ENCODE peak calls at places on chromosomes 6 and 20, in nine cellular contexts. One of them, this sample, is unnamed.

GRCh38 chr6:23728707-23729106 is 397.3 kb upstream of the NRSN1 start:
- DNase-seq in A549: no peak
- DNase-seq in type B pancreatic cell: no peak
- DNase-seq in PC-9: no peak
- DNase-seq in mesothelial cell of epicardium: no peak
- DNase-seq in mammary epithelial cell: no peak
- DNase-seq in progenitor cell of endocrine pancreas: no peak
- DNase-seq in astrocyte of the cerebellum: no peak
- DNase-seq in transverse colon: peak; percentile 7
- DNase-seq in this sample: no peak

GRCh38 chr6:1436334-1437306 is 47.2 kb downstream of the FOXF2 start:
- DNase-seq in mesothelial cell of epicardium: peak; percentile 63
- DNase-seq in PC-9: peak; percentile 57
- DNase-seq in astrocyte of the cerebellum: peak; percentile 59
- DNase-seq in transverse colon: peak; percentile 31
- DNase-seq in progenitor cell of endocrine pancreas: peak; percentile 54
- DNase-seq in type B pancreatic cell: peak; percentile 55
- DNase-seq in mammary epithelial cell: peak; percentile 62
- DNase-seq in A549: peak; percentile 62
- DNase-seq in this sample: peak; percentile 84

GRCh38 chr6:37004044-37004984 is 1.1 kb upstream of the FGD2 start:
- DNase-seq in progenitor cell of endocrine pancreas: no peak
- DNase-seq in mesothelial cell of epicardium: no peak
- DNase-seq in PC-9: no peak
- DNase-seq in type B pancreatic cell: no peak
- DNase-seq in transverse colon: no peak
- DNase-seq in A549: no peak
- DNase-seq in astrocyte of the cerebellum: no peak
- DNase-seq in mammary epithelial cell: no peak
- DNase-seq in this sample: no peak

GRCh38 chr20:58449703-58450138 is 60.7 kb downstream of the VAPB start:
- DNase-seq in mesothelial cell of epicardium: no peak
- DNase-seq in progenitor cell of endocrine pancreas: no peak
- DNase-seq in mammary epithelial cell: no peak
- DNase-seq in astrocyte of the cerebellum: no peak
- DNase-seq in A549: no peak
- DNase-seq in transverse colon: no peak
- DNase-seq in type B pancreatic cell: no peak
- DNase-seq in PC-9: no peak
- DNase-seq in this sample: no peak

GRCh38 chr6:335572-335971 is 43.3 kb downstream of the DUSP22 start:
- DNase-seq in mesothelial cell of epicardium: no peak
- DNase-seq in mammary epithelial cell: no peak
- DNase-seq in PC-9: no peak
- DNase-seq in type B pancreatic cell: no peak
- DNase-seq in astrocyte of the cerebellum: peak; percentile 43
- DNase-seq in A549: no peak
- DNase-seq in transverse colon: no peak
- DNase-seq in progenitor cell of endocrine pancreas: no peak
- DNase-seq in this sample: no peak

GRCh38 chr6:166627875-166628849 is 1.1 kb upstream of the RPS6KA2 start:
- DNase-seq in transverse colon: peak; percentile 69
- DNase-seq in type B pancreatic cell: no peak
- DNase-seq in astrocyte of the cerebellum: no peak
- DNase-seq in mesothelial cell of epicardium: no peak
- DNase-seq in progenitor cell of endocrine pancreas: peak; percentile 62
- DNase-seq in PC-9: peak; percentile 43
- DNase-seq in A549: peak; percentile 20
- DNase-seq in mammary epithelial cell: peak; percentile 32
- DNase-seq in this sample: no peak

GRCh38 chr20:44683263-44684046 is 31.7 kb upstream of the CCN5 start:
- DNase-seq in type B pancreatic cell: no peak
- DNase-seq in mesothelial cell of epicardium: peak; percentile 55
- DNase-seq in astrocyte of the cerebellum: no peak
- DNase-seq in transverse colon: peak; percentile 56
- DNase-seq in mammary epithelial cell: peak; percentile 58
- DNase-seq in A549: peak; percentile 91
- DNase-seq in PC-9: peak; percentile 76
- DNase-seq in progenitor cell of endocrine pancreas: peak; percentile 54
- DNase-seq in this sample: peak; percentile 86

GRCh38 chr6:150249261-150249660 is 106.4 kb downstream of the PPP1R14C start:
- DNase-seq in progenitor cell of endocrine pancreas: no peak
- DNase-seq in astrocyte of the cerebellum: peak; percentile 68
- DNase-seq in mesothelial cell of epicardium: no peak
- DNase-seq in mammary epithelial cell: no peak
- DNase-seq in A549: no peak
- DNase-seq in type B pancreatic cell: no peak
- DNase-seq in PC-9: no peak
- DNase-seq in transverse colon: no peak
- DNase-seq in this sample: no peak

GRCh38 chr20:52425253-52425652 is 233.7 kb upstream of the ZFP64 start:
- DNase-seq in transverse colon: no peak
- DNase-seq in mammary epithelial cell: no peak
- DNase-seq in type B pancreatic cell: no peak
- DNase-seq in progenitor cell of endocrine pancreas: no peak
- DNase-seq in astrocyte of the cerebellum: no peak
- DNase-seq in PC-9: no peak
- DNase-seq in A549: no peak
- DNase-seq in mesothelial cell of epicardium: no peak
- DNase-seq in this sample: no peak

GRCh38 chr20:61528591-61528990 is 276.5 kb downstream of the CDH4 start:
- DNase-seq in progenitor cell of endocrine pancreas: no peak
- DNase-seq in mammary epithelial cell: no peak
- DNase-seq in A549: no peak
- DNase-seq in transverse colon: no peak
- DNase-seq in type B pancreatic cell: no peak
- DNase-seq in PC-9: no peak
- DNase-seq in astrocyte of the cerebellum: no peak
- DNase-seq in mesothelial cell of epicardium: no peak
- DNase-seq in this sample: no peak

GRCh38 chr20:26209171-26209941 is 512.7 kb upstream of the ZNF337 start:
- DNase-seq in astrocyte of the cerebellum: no peak
- DNase-seq in mesothelial cell of epicardium: peak; percentile 47
- DNase-seq in PC-9: no peak
- DNase-seq in transverse colon: no peak
- DNase-seq in mammary epithelial cell: peak; percentile 9
- DNase-seq in A549: no peak
- DNase-seq in progenitor cell of endocrine pancreas: no peak
- DNase-seq in type B pancreatic cell: peak; percentile 66
- DNase-seq in this sample: peak; percentile 84

GRCh38 chr6:141316236-141316635 is 816.5 kb upstream of the GJE1 start:
- DNase-seq in transverse colon: no peak
- DNase-seq in mammary epithelial cell: no peak
- DNase-seq in type B pancreatic cell: no peak
- DNase-seq in PC-9: no peak
- DNase-seq in A549: no peak
- DNase-seq in mesothelial cell of epicardium: no peak
- DNase-seq in astrocyte of the cerebellum: no peak
- DNase-seq in progenitor cell of endocrine pancreas: no peak
- DNase-seq in this sample: no peak

GRCh38 chr20:35637266-35637665 is 21.6 kb downstream of the SPAG4 start:
- DNase-seq in astrocyte of the cerebellum: no peak
- DNase-seq in A549: no peak
- DNase-seq in mesothelial cell of epicardium: no peak
- DNase-seq in transverse colon: no peak
- DNase-seq in progenitor cell of endocrine pancreas: no peak
- DNase-seq in type B pancreatic cell: no peak
- DNase-seq in PC-9: no peak
- DNase-seq in mammary epithelial cell: no peak
- DNase-seq in this sample: no peak

GRCh38 chr20:976033-976432 is 26.1 kb downstream of the RSPO4 start:
- DNase-seq in type B pancreatic cell: no peak
- DNase-seq in A549: no peak
- DNase-seq in astrocyte of the cerebellum: no peak
- DNase-seq in mesothelial cell of epicardium: no peak
- DNase-seq in progenitor cell of endocrine pancreas: no peak
- DNase-seq in transverse colon: no peak
- DNase-seq in mammary epithelial cell: no peak
- DNase-seq in PC-9: no peak
- DNase-seq in this sample: no peak

GRCh38 chr6:82365011-82365751 is 1.6 kb downstream of the TPBG start:
- DNase-seq in mesothelial cell of epicardium: peak; percentile 58
- DNase-seq in mammary epithelial cell: peak; percentile 73
- DNase-seq in transverse colon: peak; percentile 16
- DNase-seq in A549: peak; percentile 28
- DNase-seq in progenitor cell of endocrine pancreas: peak; percentile 35
- DNase-seq in astrocyte of the cerebellum: no peak
- DNase-seq in PC-9: peak; percentile 60
- DNase-seq in type B pancreatic cell: peak; percentile 75
- DNase-seq in this sample: peak; percentile 85
- TF ChIP-seq CTCF in mesothelial cell of epicardium: no peak
- TF ChIP-seq CTCF in mammary epithelial cell: peak; percentile 22
- TF ChIP-seq CTCF in transverse colon: peak; percentile 25
- TF ChIP-seq CTCF in A549: peak; percentile 6
- TF ChIP-seq CTCF in progenitor cell of endocrine pancreas: peak; percentile 57
- TF ChIP-seq CTCF in astrocyte of the cerebellum: peak; percentile 12
- TF ChIP-seq CTCF in PC-9: no peak
- TF ChIP-seq CTCF in type B pancreatic cell: peak; percentile 62
- TF ChIP-seq CTCF in this sample: peak; percentile 13

DNA sequence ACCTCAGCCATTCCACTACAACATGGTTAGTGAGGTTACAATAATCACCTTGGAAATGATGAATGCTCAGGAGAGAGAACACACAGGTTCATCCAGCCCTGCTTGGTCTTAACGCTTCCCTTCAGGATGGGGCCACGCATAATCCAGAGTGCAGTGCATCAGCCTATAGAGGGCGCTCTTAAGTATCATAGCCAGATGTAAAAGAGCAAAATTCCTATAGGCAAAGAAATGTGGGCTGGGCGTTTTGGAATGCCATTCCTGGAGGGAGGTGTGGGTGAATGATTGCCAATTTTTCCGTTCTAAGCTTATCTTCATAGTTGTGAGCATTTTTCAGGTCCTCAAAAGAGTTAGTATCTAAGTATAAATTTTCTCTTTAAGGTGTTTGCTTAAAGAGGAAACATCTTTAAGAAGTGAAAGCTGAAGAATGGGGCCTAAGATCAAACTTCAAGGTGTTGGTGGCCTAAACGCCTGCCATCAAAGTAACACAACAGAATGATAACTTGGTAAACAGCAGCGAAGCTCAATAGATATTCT is 1.8 kb downstream of the RIPOR2 start:
- DNase-seq in mesothelial cell of epicardium: no peak
- DNase-seq in A549: peak; percentile 12
- DNase-seq in PC-9: no peak
- DNase-seq in mammary epithelial cell: no peak
- DNase-seq in progenitor cell of endocrine pancreas: no peak
- DNase-seq in astrocyte of the cerebellum: no peak
- DNase-seq in type B pancreatic cell: no peak
- DNase-seq in transverse colon: peak; percentile 33
- DNase-seq in this sample: no peak
- TF ChIP-seq CTCF in mesothelial cell of epicardium: no peak
- TF ChIP-seq CTCF in A549: peak; percentile 27
- TF ChIP-seq CTCF in PC-9: peak; percentile 49
- TF ChIP-seq CTCF in mammary epithelial cell: peak; percentile 25
- TF ChIP-seq CTCF in progenitor cell of endocrine pancreas: peak; percentile 53
- TF ChIP-seq CTCF in astrocyte of the cerebellum: peak; percentile 27
- TF ChIP-seq CTCF in type B pancreatic cell: peak; percentile 65
- TF ChIP-seq CTCF in transverse colon: peak; percentile 48
- TF ChIP-seq CTCF in this sample: peak; percentile 42

GRCh38 chr20:9323622-9324021 is 190.8 kb upstream of the LAMP5 start:
- DNase-seq in mammary epithelial cell: no peak
- DNase-seq in progenitor cell of endocrine pancreas: peak; percentile 10
- DNase-seq in PC-9: no peak
- DNase-seq in A549: peak; percentile 40
- DNase-seq in mesothelial cell of epicardium: no peak
- DNase-seq in transverse colon: no peak
- DNase-seq in type B pancreatic cell: no peak
- DNase-seq in astrocyte of the cerebellum: no peak
- DNase-seq in this sample: no peak
- TF ChIP-seq CTCF in mammary epithelial cell: peak; percentile 40
- TF ChIP-seq CTCF in progenitor cell of endocrine pancreas: peak; percentile 56
- TF ChIP-seq CTCF in PC-9: peak; percentile 45
- TF ChIP-seq CTCF in A549: peak; percentile 30
- TF ChIP-seq CTCF in mesothelial cell of epicardium: no peak
- TF ChIP-seq CTCF in transverse colon: no peak
- TF ChIP-seq CTCF in type B pancreatic cell: peak; percentile 68
- TF ChIP-seq CTCF in astrocyte of the cerebellum: peak; percentile 54
- TF ChIP-seq CTCF in this sample: peak; percentile 44

GRCh38 chr6:158939255-158940170 is 60.5 kb downstream of the RSPH3 start:
- DNase-seq in mammary epithelial cell: no peak
- DNase-seq in transverse colon: peak; percentile 47
- DNase-seq in PC-9: no peak
- DNase-seq in mesothelial cell of epicardium: no peak
- DNase-seq in type B pancreatic cell: no peak
- DNase-seq in astrocyte of the cerebellum: no peak
- DNase-seq in progenitor cell of endocrine pancreas: no peak
- DNase-seq in A549: no peak
- DNase-seq in this sample: no peak
- TF ChIP-seq CTCF in mammary epithelial cell: no peak
- TF ChIP-seq CTCF in transverse colon: peak; percentile 12
- TF ChIP-seq CTCF in PC-9: no peak
- TF ChIP-seq CTCF in mesothelial cell of epicardium: no peak
- TF ChIP-seq CTCF in type B pancreatic cell: no peak
- TF ChIP-seq CTCF in astrocyte of the cerebellum: no peak
- TF ChIP-seq CTCF in progenitor cell of endocrine pancreas: no peak
- TF ChIP-seq CTCF in A549: no peak
- TF ChIP-seq CTCF in this sample: no peak

DNA sequence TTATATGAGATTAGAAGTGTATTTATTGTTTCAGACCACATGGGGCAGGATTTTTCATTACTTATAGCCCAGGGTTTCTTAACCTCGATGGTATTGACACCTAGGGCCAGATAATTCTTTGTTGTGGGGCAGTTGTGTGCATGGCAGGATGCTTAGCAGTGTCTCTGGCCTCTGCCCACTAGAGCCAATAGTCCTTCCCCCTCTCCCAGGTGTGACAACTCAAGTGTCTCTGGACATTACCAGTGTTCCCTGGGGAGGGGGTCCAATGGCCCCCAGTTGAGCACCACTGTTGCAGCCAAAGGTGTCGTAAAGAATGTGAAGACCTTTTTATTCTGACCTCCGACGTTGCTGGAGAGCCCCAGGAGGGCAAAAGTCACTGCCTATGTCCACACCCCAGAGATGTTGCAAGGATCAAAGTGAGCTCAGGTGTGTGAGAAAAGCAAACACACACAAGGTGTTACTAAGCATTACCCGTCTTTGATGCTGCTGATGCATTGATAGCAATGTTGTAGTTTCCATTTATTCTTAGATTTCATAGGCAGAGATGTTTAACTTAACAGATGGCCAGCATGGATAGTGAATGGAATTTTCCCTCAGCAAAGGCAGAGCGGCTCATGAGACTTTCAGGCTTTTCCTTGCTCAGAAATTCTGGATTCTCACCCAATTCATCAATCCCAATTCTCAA is 22.2 kb downstream of the BANF2 start:
- DNase-seq in mammary epithelial cell: no peak
- DNase-seq in PC-9: no peak
- DNase-seq in progenitor cell of endocrine pancreas: no peak
- DNase-seq in transverse colon: peak; percentile 30
- DNase-seq in type B pancreatic cell: no peak
- DNase-seq in mesothelial cell of epicardium: no peak
- DNase-seq in A549: peak; percentile 27
- DNase-seq in astrocyte of the cerebellum: no peak
- DNase-seq in this sample: no peak
- TF ChIP-seq CTCF in mammary epithelial cell: no peak
- TF ChIP-seq CTCF in PC-9: peak; percentile 35
- TF ChIP-seq CTCF in progenitor cell of endocrine pancreas: peak; percentile 32
- TF ChIP-seq CTCF in transverse colon: peak; percentile 42
- TF ChIP-seq CTCF in type B pancreatic cell: peak; percentile 29
- TF ChIP-seq CTCF in mesothelial cell of epicardium: peak; percentile 18
- TF ChIP-seq CTCF in A549: no peak
- TF ChIP-seq CTCF in astrocyte of the cerebellum: no peak
- TF ChIP-seq CTCF in this sample: peak; percentile 11

GRCh38 chr6:133368664-133369063 is 127.5 kb downstream of the EYA4 start:
- DNase-seq in PC-9: no peak
- DNase-seq in progenitor cell of endocrine pancreas: no peak
- DNase-seq in transverse colon: no peak
- DNase-seq in type B pancreatic cell: no peak
- DNase-seq in mammary epithelial cell: no peak
- DNase-seq in A549: no peak
- DNase-seq in mesothelial cell of epicardium: no peak
- DNase-seq in astrocyte of the cerebellum: no peak
- DNase-seq in this sample: no peak
- TF ChIP-seq CTCF in PC-9: no peak
- TF ChIP-seq CTCF in progenitor cell of endocrine pancreas: no peak
- TF ChIP-seq CTCF in transverse colon: no peak
- TF ChIP-seq CTCF in type B pancreatic cell: no peak
- TF ChIP-seq CTCF in mammary epithelial cell: peak; percentile 16
- TF ChIP-seq CTCF in A549: peak; percentile 44
- TF ChIP-seq CTCF in mesothelial cell of epicardium: no peak
- TF ChIP-seq CTCF in astrocyte of the cerebellum: no peak
- TF ChIP-seq CTCF in this sample: no peak